ENCODE peak calls at places on chromosomes 2 and 18, in six cellular contexts. B is IMR-90, S is spleen, D is body of pancreas, L is A549, K is right lobe of liver. C is an unnamed sample.
A peak's percentile ranks its signal among the peaks of the same experiment; 100 is the strongest.

GRCh38 chr2:110741491-110741980 is 9.2 kb downstream of the ACOXL start:
- DNase-seq in B (no peak), S (no peak), D (no peak), L (no peak), K (no peak), C (no peak)

GRCh38 chr2:219765236-219765635 is 137.8 kb downstream of the SLC4A3 start:
- DNase-seq in B (no peak), S (no peak), D (no peak), L (no peak), K (no peak), C (no peak)

GRCh38 chr18:9863282-9863681 is 22.5 kb upstream of the TXNDC2 start:
- DNase-seq in B (no peak), S (no peak), D (no peak), L (no peak), K (no peak), C (no peak)

GRCh38 chr2:5474716-5475115 is 217.5 kb upstream of the SOX11 start:
- DNase-seq in B (no peak), S (no peak), D (no peak), L (no peak), K (no peak), C (peak; percentile 48)

GRCh38 chr2:242075683-242076082 is 206.2 kb downstream of the RTP5 start:
- DNase-seq in B (no peak), S (no peak), D (no peak), L (peak; percentile 18), K (no peak), C (no peak)

GRCh38 chr18:49847524-49847923 is 34.2 kb upstream of the ACAA2 start:
- DNase-seq in B (no peak), S (no peak), D (no peak), L (no peak), K (no peak), C (no peak)

GRCh38 chr2:1754046-1754445 is 9.7 kb upstream of the PXDN start:
- DNase-seq in B (no peak), S (no peak), D (no peak), L (no peak), K (no peak), C (no peak)

GRCh38 chr18:14075196-14075595 is 57.0 kb downstream of the ZNF519 start:
- DNase-seq in B (no peak), S (no peak), D (no peak), L (no peak), K (no peak), C (no peak)

DNA sequence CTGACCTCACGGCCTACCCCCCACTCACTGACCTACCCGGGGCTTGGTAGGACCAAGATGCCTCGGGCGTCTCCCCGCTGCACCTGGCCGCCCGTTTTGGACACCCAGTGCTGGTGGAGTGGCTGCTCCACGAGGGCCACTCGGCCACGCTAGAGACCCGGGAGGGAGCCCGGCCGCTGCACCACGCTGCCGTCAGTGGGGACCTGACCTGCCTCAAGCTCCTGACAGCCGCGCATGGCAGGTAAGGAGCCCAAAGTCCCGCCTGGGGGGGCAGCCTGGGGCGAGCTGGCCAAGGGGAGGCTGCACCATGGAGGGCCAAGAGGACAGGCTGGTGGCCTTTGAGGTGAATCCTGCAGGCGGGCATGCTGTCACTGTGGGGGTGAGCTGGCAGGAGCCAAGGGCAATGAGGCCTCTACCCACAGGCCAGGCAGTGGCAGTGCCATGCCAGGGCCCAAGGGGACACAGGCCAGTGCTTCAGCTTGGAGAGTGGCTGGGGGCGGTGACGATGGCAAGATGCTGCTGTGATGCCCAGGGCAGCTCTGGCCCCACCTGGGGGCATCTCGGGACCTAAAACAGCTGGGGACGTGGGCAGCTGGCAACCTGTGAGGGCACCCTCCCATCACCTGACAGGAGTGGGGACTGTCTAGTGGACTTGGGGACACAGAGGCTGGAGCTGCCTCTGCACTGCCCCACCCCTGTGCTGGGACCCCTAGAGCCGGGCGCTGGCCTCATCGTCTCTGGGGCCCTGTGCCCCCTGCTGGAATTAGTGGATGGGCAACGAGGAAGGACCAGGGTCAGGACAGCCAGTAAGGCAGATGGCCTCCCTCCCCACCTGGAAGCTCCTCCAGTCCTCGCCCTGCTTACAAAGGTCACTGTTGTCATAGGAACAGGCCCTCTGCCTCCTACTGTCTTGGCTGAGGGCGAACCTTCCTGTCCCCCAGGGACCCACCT is 2.0 kb downstream of the ESPNL start:
- DNase-seq in B (no peak), S (no peak), D (peak; percentile 11), L (no peak), K (peak; percentile 52), C (peak; percentile 15)
- TF ChIP-seq CTCF in B (no peak), S (no peak), D (no peak), L (no peak), K (no peak), C (no peak)

GRCh38 chr2:207796585-207797350 is 27.1 kb upstream of the FZD5 start:
- DNase-seq in B (peak; percentile 28), S (no peak), D (no peak), L (peak; percentile 57), K (no peak), C (peak; percentile 93)
- H3K27ac ChIP-seq in B (no peak overlapping the region), S (no peak overlapping the region), D (no peak overlapping the region), L (peak overlapping the region; percentile 84), K (no peak overlapping the region), C (peak overlapping the region; percentile 73)

GRCh38 chr2:32360416-32360815 is 3.6 kb downstream of the BIRC6 start:
- DNase-seq in B (peak; percentile 56), S (no peak), D (no peak), L (no peak), K (no peak), C (no peak)

GRCh38 chr2:32355976-32356734 is 668 bp upstream of the BIRC6 start:
- DNase-seq in B (no peak), S (no peak), D (no peak), L (no peak), K (no peak), C (no peak)

GRCh38 chr2:32357545-32358482 is 991 bp downstream of the BIRC6 start:
- DNase-seq in B (peak; percentile 31), S (peak; percentile 91), D (peak; percentile 55), L (peak; percentile 56), K (peak; percentile 71), C (peak; percentile 49)

DNA sequence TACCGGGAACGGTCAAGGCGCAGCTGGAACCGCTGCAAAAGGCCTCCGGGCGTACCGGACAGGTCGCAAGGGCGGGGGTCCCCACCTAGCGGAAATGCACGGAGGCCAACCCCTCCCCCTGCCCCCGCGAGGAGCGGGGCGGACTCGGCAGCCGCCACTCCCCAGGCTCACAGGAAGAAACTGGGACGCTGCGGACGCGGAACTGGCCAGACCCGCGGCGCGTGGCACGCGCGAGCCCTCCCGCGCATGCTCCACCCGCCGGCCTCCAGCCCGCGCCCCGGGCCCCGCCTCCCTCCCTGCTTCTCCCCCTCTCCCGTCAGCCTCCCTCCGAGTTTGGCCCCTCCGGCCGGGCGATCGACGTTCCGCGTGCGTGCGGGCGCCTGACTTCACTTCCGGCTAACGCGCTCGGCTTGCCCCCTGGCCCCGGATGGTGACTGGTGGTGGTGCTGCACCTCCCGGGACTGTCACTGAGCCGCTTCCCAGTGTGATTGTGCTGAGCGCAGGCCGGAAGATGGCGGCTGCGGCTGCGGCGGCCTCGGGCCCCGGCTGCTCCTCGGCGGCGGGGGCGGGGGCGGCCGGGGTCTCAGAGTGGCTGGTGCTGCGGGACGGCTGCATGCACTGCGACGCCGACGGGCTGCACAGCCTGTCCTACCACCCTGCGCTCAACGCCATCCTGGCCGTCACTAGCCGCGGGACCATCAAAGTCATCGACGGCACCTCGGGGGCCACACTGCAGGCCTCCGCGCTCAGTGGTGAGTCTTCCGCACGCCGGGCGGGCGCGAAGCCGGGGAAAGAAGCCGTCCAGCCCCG is at the start of gene BIRC6:
- DNase-seq in B (peak; percentile 95), S (peak; percentile 100), D (peak; percentile 98), L (peak; percentile 99), K (peak; percentile 99), C (peak; percentile 99)
- TF ChIP-seq POLR2A in B (peak; percentile 93), S (peak; percentile 73), D (peak; percentile 92), L (peak; percentile 89), K (peak; percentile 90), C (peak; percentile 81)

GRCh38 chr2:232230557-232230956 is 148.0 kb upstream of the ALPP start:
- DNase-seq in B (peak; percentile 17), S (no peak), D (peak; percentile 15), L (peak; percentile 45), K (no peak), C (no peak)
- TF ChIP-seq CTCF in B (peak; percentile 18), S (no peak), D (no peak), L (no peak), K (no peak), C (no peak)

C was measured in upper lobe of left lung.